ENCODE peak calls at places on chromosomes 16 and 17, in five cellular contexts. I is activated naive CD8-positive, alpha-beta T cell treated with anti-CD3 and anti-CD28 coated beads for 36 hours; M is neuronal stem cell; J is stimulated activated CD8-positive, alpha-beta memory T cell treated with anti-CD3 and anti-CD28 coated beads, Interleukin-7, amount 100 ng/mL, for 1 hour; Z is RCC 7860. Q is an unnamed sample.

GRCh38 chr17:36608794-36609497 is 7.6 kb downstream of the MRM1 start:
- DNase-seq in I (no peak), M (no peak), J (no peak), Z (no peak), Q (no peak)

GRCh38 chr16:9212621-9213020 is 121.2 kb downstream of the HAPSTR1 start:
- DNase-seq in I (no peak), M (no peak), J (no peak), Z (no peak), Q (no peak)

GRCh38 chr17:18224428-18225120 is 861 bp upstream of the LLGL1 start:
- DNase-seq in I (no peak), M (peak; percentile 95), J (no peak), Z (no peak), Q (no peak)

GRCh38 chr17:80895366-80895765 is 96.3 kb upstream of the CHMP6 start:
- DNase-seq in I (no peak), M (no peak), J (no peak), Z (no peak), Q (no peak)

GRCh38 chr17:27481327-27481726 is 25.1 kb downstream of the KSR1 start:
- DNase-seq in I (peak; percentile 41), M (no peak), J (no peak), Z (no peak), Q (no peak)

GRCh38 chr17:82385559-82386255 is 14.1 kb downstream of the UTS2R start:
- DNase-seq in I (no peak), M (no peak), J (no peak), Z (no peak), Q (no peak)

GRCh38 chr17:79829004-79829403 is 10.2 kb downstream of the CBX4 start:
- DNase-seq in I (no peak), M (no peak), J (no peak), Z (no peak), Q (no peak)

GRCh38 chr17:60641810-60642220 is 35.8 kb upstream of the BCAS3 start:
- DNase-seq in I (peak; percentile 28), M (peak; percentile 20), J (no peak), Z (peak; percentile 55), Q (peak; percentile 68)

GRCh38 chr17:79000396-79001189 is 9.0 kb downstream of the CANT1 start:
- DNase-seq in I (no peak), M (no peak), J (no peak), Z (no peak), Q (no peak)

GRCh38 chr16:81266680-81267095 is 28.2 kb downstream of the BCO1 start:
- DNase-seq in I (peak; percentile 9), M (no peak), J (no peak), Z (no peak), Q (no peak)

GRCh38 chr17:47720754-47721533 is 12.1 kb upstream of the TBX21 start:
- DNase-seq in I (peak; percentile 98), M (no peak), J (peak; percentile 75), Z (peak; percentile 59), Q (no peak)

GRCh38 chr16:88651276-88651988 is 579 bp upstream of the CYBA start:
- DNase-seq in I (peak; percentile 87), M (no peak), J (peak; percentile 36), Z (peak; percentile 89), Q (no peak)

GRCh38 chr16:75942351-75942750 is 216.1 kb upstream of the CPHXL start:
- DNase-seq in I (no peak), M (no peak), J (no peak), Z (no peak), Q (no peak)

GRCh38 chr16:9308300-9309209 is 217.1 kb downstream of the HAPSTR1 start:
- DNase-seq in I (no peak), M (no peak), J (no peak), Z (no peak), Q (no peak)

GRCh38 chr16:12392585-12393089 is 411.1 kb downstream of the CPPED1 start:
- DNase-seq in I (no peak), M (no peak), J (no peak), Z (no peak), Q (no peak)

GRCh38 chr16:71262391-71262790 is 26.8 kb downstream of the CMTR2 start:
- DNase-seq in I (no peak), M (no peak), J (no peak), Z (no peak), Q (no peak)

GRCh38 chr16:4328580-4329353 is 12.9 kb downstream of the GLIS2 start:
- DNase-seq in I (no peak), M (no peak), J (no peak), Z (no peak), Q (no peak)

GRCh38 chr17:51869387-51869786 is 289.1 kb downstream of the CA10 start:
- DNase-seq in I (no peak), M (peak; percentile 73), J (no peak), Z (no peak), Q (no peak)

GRCh38 chr16:50066482-50067289 is 916 bp downstream of the HEATR3 start:
- DNase-seq in I (no peak), M (peak; percentile 24), J (no peak), Z (no peak), Q (no peak)

GRCh38 chr17:6753006-6753445 is 2.8 kb upstream of the XAF1 start:
- DNase-seq in I (peak; percentile 52), M (peak; percentile 32), J (peak; percentile 22), Z (peak; percentile 93), Q (peak; percentile 77)

GRCh38 chr17:75404739-75405364 is 626 bp downstream of the GRB2 start:
- DNase-seq in I (peak; percentile 72), M (no peak), J (no peak), Z (no peak), Q (no peak)

GRCh38 chr17:49573510-49574282 is 2.0 kb upstream of the NXPH3 start:
- DNase-seq in I (no peak), M (no peak), J (no peak), Z (no peak), Q (no peak)

GRCh38 chr17:78568494-78569115 is 8.6 kb downstream of the DNAH17 start:
- DNase-seq in I (no peak), M (no peak), J (no peak), Z (peak; percentile 35), Q (no peak)

GRCh38 chr17:60065136-60065535 is 13.6 kb downstream of the HEATR6 start:
- DNase-seq in I (no peak), M (no peak), J (no peak), Z (no peak), Q (no peak)

GRCh38 chr16:22977294-22977697 is 163.3 kb downstream of the HS3ST2 start:
- DNase-seq in I (no peak), M (no peak), J (no peak), Z (no peak), Q (no peak)

GRCh38 chr17:45414997-45415881 is 17.4 kb downstream of the ARHGAP27 start:
- DNase-seq in I (no peak), M (no peak), J (no peak), Z (no peak), Q (no peak)

GRCh38 chr17:52383493-52384100 is 225.1 kb upstream of the CA10 start:
- DNase-seq in I (peak; percentile 22), M (peak; percentile 65), J (no peak), Z (peak; percentile 50), Q (no peak)

GRCh38 chr16:82456683-82457082 is 170.1 kb upstream of the CDH13 start:
- DNase-seq in I (peak; percentile 37), M (peak; percentile 48), J (no peak), Z (peak; percentile 27), Q (peak; percentile 20)

GRCh38 chr17:67520282-67520906 is 143.3 kb downstream of the PITPNC1 start:
- DNase-seq in I (no peak), M (no peak), J (no peak), Z (no peak), Q (no peak)

GRCh38 chr17:55478971-55479370 is 32.3 kb downstream of the SMIM36 start:
- DNase-seq in I (no peak), M (no peak), J (no peak), Z (no peak), Q (no peak)